ENCODE peak calls at places on chromosomes 7 and 10, in six cellular contexts. One of them, this sample, is unnamed.

GRCh38 chr10:44897049-44897448 is 14.1 kb upstream of the TMEM72 start:
- DNase-seq in osteocyte: no peak
- DNase-seq in cardiac fibroblast: no peak
- DNase-seq in RWPE1: no peak
- DNase-seq in lower lobe of right lung: no peak
- DNase-seq in adrenal gland: no peak
- DNase-seq in this sample: no peak

GRCh38 chr10:34960983-34961382 is 129.2 kb downstream of the CUL2 start:
- DNase-seq in osteocyte: no peak
- DNase-seq in cardiac fibroblast: peak; percentile 34
- DNase-seq in RWPE1: no peak
- DNase-seq in lower lobe of right lung: no peak
- DNase-seq in adrenal gland: no peak
- DNase-seq in this sample: no peak

GRCh38 chr10:46028584-46029570 is 1.5 kb downstream of the NCOA4 start:
- DNase-seq in osteocyte: no peak
- DNase-seq in cardiac fibroblast: peak; percentile 80
- DNase-seq in RWPE1: peak; percentile 62
- DNase-seq in lower lobe of right lung: no peak
- DNase-seq in adrenal gland: peak; percentile 38
- DNase-seq in this sample: no peak

GRCh38 chr7:127907638-127908040 is 123.6 kb downstream of the LRRC4 start:
- DNase-seq in osteocyte: no peak
- DNase-seq in cardiac fibroblast: peak; percentile 62
- DNase-seq in RWPE1: no peak
- DNase-seq in lower lobe of right lung: no peak
- DNase-seq in adrenal gland: no peak
- DNase-seq in this sample: no peak

GRCh38 chr10:93921338-93921737 is 27.6 kb downstream of the SLC35G1 start:
- DNase-seq in osteocyte: no peak
- DNase-seq in cardiac fibroblast: peak; percentile 4
- DNase-seq in RWPE1: no peak
- DNase-seq in lower lobe of right lung: no peak
- DNase-seq in adrenal gland: peak; percentile 30
- DNase-seq in this sample: no peak

GRCh38 chr7:107122483-107122882 is 46.3 kb upstream of the HBP1 start:
- DNase-seq in osteocyte: no peak
- DNase-seq in cardiac fibroblast: peak; percentile 17
- DNase-seq in RWPE1: no peak
- DNase-seq in lower lobe of right lung: no peak
- DNase-seq in adrenal gland: no peak
- DNase-seq in this sample: no peak

GRCh38 chr10:126240483-126240882 is 147.8 kb downstream of the ADAM12 start:
- DNase-seq in osteocyte: no peak
- DNase-seq in cardiac fibroblast: no peak
- DNase-seq in RWPE1: no peak
- DNase-seq in lower lobe of right lung: no peak
- DNase-seq in adrenal gland: no peak
- DNase-seq in this sample: peak; percentile 45

GRCh38 chr10:22805304-22805703 is 90.9 kb upstream of the PIP4K2A start:
- DNase-seq in osteocyte: no peak
- DNase-seq in cardiac fibroblast: peak; percentile 44
- DNase-seq in RWPE1: no peak
- DNase-seq in lower lobe of right lung: no peak
- DNase-seq in adrenal gland: no peak
- DNase-seq in this sample: no peak

GRCh38 chr7:70696139-70696782 is 435.7 kb upstream of the GALNT17 start:
- DNase-seq in osteocyte: no peak
- DNase-seq in cardiac fibroblast: peak; percentile 38
- DNase-seq in RWPE1: peak; percentile 26
- DNase-seq in lower lobe of right lung: no peak
- DNase-seq in adrenal gland: no peak
- DNase-seq in this sample: no peak

GRCh38 chr7:69245646-69246045 is 352.6 kb upstream of the AUTS2 start:
- DNase-seq in osteocyte: no peak
- DNase-seq in cardiac fibroblast: no peak
- DNase-seq in RWPE1: no peak
- DNase-seq in lower lobe of right lung: no peak
- DNase-seq in adrenal gland: no peak
- DNase-seq in this sample: no peak

GRCh38 chr10:97685395-97685958 is 1.6 kb downstream of the AVPI1 start:
- DNase-seq in osteocyte: no peak
- DNase-seq in cardiac fibroblast: no peak
- DNase-seq in RWPE1: peak; percentile 74
- DNase-seq in lower lobe of right lung: no peak
- DNase-seq in adrenal gland: peak; percentile 61
- DNase-seq in this sample: no peak
- TF ChIP-seq CTCF in osteocyte: peak; percentile 40
- TF ChIP-seq CTCF in cardiac fibroblast: peak; percentile 44
- TF ChIP-seq CTCF in RWPE1: peak; percentile 60
- TF ChIP-seq CTCF in lower lobe of right lung: peak; percentile 43
- TF ChIP-seq CTCF in adrenal gland: peak; percentile 7
- TF ChIP-seq CTCF in this sample: peak; percentile 15

GRCh38 chr7:83053965-83054364 is 108.7 kb downstream of the PCLO start:
- DNase-seq in osteocyte: no peak
- DNase-seq in cardiac fibroblast: no peak
- DNase-seq in RWPE1: no peak
- DNase-seq in lower lobe of right lung: no peak
- DNase-seq in adrenal gland: no peak
- DNase-seq in this sample: no peak
- TF ChIP-seq CTCF in osteocyte: no peak
- TF ChIP-seq CTCF in cardiac fibroblast: no peak
- TF ChIP-seq CTCF in RWPE1: no peak
- TF ChIP-seq CTCF in lower lobe of right lung: no peak
- TF ChIP-seq CTCF in adrenal gland: no peak
- TF ChIP-seq CTCF in this sample: no peak

DNA sequence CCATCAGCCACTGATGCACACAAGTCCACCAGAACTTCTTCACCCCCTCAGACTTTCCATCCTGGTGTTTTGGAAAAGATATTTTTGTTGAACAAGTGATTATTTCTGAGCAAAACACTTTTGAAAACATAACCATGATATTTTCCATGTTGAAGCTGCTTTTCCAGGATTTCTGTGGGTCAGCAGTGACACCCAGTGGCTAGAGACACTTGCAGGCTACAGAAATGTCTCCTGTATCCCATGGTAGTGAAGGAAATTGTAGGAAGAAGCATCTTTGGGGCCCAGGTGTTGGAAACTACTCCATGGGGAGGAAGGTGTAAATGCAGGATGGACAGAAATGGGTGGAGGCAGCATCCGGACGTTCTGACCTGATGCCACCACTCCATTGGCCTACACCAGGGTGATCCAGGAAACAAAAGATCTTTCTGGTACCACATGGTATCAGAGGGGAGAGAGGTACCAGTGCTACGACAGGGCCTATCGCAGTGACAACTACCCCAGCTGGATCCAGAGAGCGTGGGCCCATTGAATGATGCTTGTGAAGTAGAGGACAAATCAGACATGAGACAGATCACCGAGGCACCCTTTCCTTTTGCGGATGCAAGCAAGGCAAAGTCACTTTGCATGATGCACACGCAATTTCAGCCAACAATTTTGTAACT is 111.7 kb upstream of the COBL start:
- DNase-seq in osteocyte: no peak
- DNase-seq in cardiac fibroblast: peak; percentile 19
- DNase-seq in RWPE1: peak; percentile 33
- DNase-seq in lower lobe of right lung: no peak
- DNase-seq in adrenal gland: no peak
- DNase-seq in this sample: no peak
- TF ChIP-seq CTCF in osteocyte: no peak
- TF ChIP-seq CTCF in cardiac fibroblast: no peak
- TF ChIP-seq CTCF in RWPE1: peak; percentile 19
- TF ChIP-seq CTCF in lower lobe of right lung: no peak
- TF ChIP-seq CTCF in adrenal gland: no peak
- TF ChIP-seq CTCF in this sample: no peak

GRCh38 chr10:80690434-80690833 is 152.7 kb downstream of the SH2D4B start:
- DNase-seq in osteocyte: no peak
- DNase-seq in cardiac fibroblast: no peak
- DNase-seq in RWPE1: no peak
- DNase-seq in lower lobe of right lung: no peak
- DNase-seq in adrenal gland: no peak
- DNase-seq in this sample: no peak

GRCh38 chr10:80684217-80684616 is 146.5 kb downstream of the SH2D4B start:
- DNase-seq in osteocyte: no peak
- DNase-seq in cardiac fibroblast: peak; percentile 49
- DNase-seq in RWPE1: peak; percentile 79
- DNase-seq in lower lobe of right lung: no peak
- DNase-seq in adrenal gland: no peak
- DNase-seq in this sample: no peak

GRCh38 chr10:80686734-80687561 is 149.2 kb downstream of the SH2D4B start:
- DNase-seq in osteocyte: peak; percentile 66
- DNase-seq in cardiac fibroblast: no peak
- DNase-seq in RWPE1: no peak
- DNase-seq in lower lobe of right lung: no peak
- DNase-seq in adrenal gland: no peak
- DNase-seq in this sample: no peak

GRCh38 chr10:80681142-80681541 is 143.4 kb downstream of the SH2D4B start:
- DNase-seq in osteocyte: no peak
- DNase-seq in cardiac fibroblast: no peak
- DNase-seq in RWPE1: no peak
- DNase-seq in lower lobe of right lung: no peak
- DNase-seq in adrenal gland: no peak
- DNase-seq in this sample: no peak

DNA sequence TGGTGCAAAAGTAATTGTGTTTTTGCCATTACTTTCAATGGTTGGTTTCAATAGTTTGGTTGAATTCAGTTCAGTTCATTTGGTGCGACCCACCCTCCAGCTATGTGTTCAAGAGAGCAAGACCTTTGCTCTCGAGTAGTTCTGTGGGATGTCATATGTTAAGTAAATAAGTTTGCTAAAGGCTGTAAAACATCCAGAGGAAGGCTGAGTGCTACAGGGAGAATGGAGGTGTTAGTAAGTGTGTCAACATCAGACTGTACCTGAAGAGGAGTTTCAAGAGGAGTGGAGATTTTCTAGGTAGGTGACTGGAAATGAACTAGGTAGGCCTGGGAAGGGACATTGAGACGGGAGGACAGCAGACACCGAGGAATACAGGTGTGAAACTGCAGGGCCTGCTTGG is 147.7 kb downstream of the SH2D4B start:
- DNase-seq in osteocyte: no peak
- DNase-seq in cardiac fibroblast: no peak
- DNase-seq in RWPE1: no peak
- DNase-seq in lower lobe of right lung: no peak
- DNase-seq in adrenal gland: no peak
- DNase-seq in this sample: no peak
- TF ChIP-seq CTCF in osteocyte: no peak
- TF ChIP-seq CTCF in cardiac fibroblast: no peak
- TF ChIP-seq CTCF in RWPE1: no peak
- TF ChIP-seq CTCF in lower lobe of right lung: no peak
- TF ChIP-seq CTCF in adrenal gland: no peak
- TF ChIP-seq CTCF in this sample: no peak

GRCh38 chr7:51224811-51225581 is 91.6 kb downstream of the COBL start:
- DNase-seq in osteocyte: peak; percentile 67
- DNase-seq in cardiac fibroblast: no peak
- DNase-seq in RWPE1: peak; percentile 53
- DNase-seq in lower lobe of right lung: peak; percentile 72
- DNase-seq in adrenal gland: no peak
- DNase-seq in this sample: peak; percentile 47
- TF ChIP-seq CTCF in osteocyte: peak; percentile 8
- TF ChIP-seq CTCF in cardiac fibroblast: peak; percentile 6
- TF ChIP-seq CTCF in RWPE1: no peak
- TF ChIP-seq CTCF in lower lobe of right lung: peak; percentile 35
- TF ChIP-seq CTCF in adrenal gland: no peak
- TF ChIP-seq CTCF in this sample: no peak

GRCh38 chr7:24724451-24725190 is 32.6 kb downstream of the GSDME start:
- DNase-seq in osteocyte: peak; percentile 60
- DNase-seq in cardiac fibroblast: no peak
- DNase-seq in RWPE1: no peak
- DNase-seq in lower lobe of right lung: no peak
- DNase-seq in adrenal gland: peak; percentile 6
- DNase-seq in this sample: no peak

GRCh38 chr7:24720283-24720682 is 37.0 kb downstream of the GSDME start:
- DNase-seq in osteocyte: no peak
- DNase-seq in cardiac fibroblast: no peak
- DNase-seq in RWPE1: no peak
- DNase-seq in lower lobe of right lung: no peak
- DNase-seq in adrenal gland: no peak
- DNase-seq in this sample: no peak

GRCh38 chr7:24721378-24722030 is 35.8 kb downstream of the GSDME start:
- DNase-seq in osteocyte: peak; percentile 68
- DNase-seq in cardiac fibroblast: no peak
- DNase-seq in RWPE1: peak; percentile 62
- DNase-seq in lower lobe of right lung: no peak
- DNase-seq in adrenal gland: no peak
- DNase-seq in this sample: peak; percentile 65

GRCh38 chr7:24723178-24723530 is 34.1 kb downstream of the GSDME start:
- DNase-seq in osteocyte: peak; percentile 57
- DNase-seq in cardiac fibroblast: no peak
- DNase-seq in RWPE1: no peak
- DNase-seq in lower lobe of right lung: no peak
- DNase-seq in adrenal gland: no peak
- DNase-seq in this sample: no peak

GRCh38 chr7:24722386-24723177 is 34.7 kb downstream of the GSDME start:
- DNase-seq in osteocyte: peak; percentile 81
- DNase-seq in cardiac fibroblast: peak; percentile 58
- DNase-seq in RWPE1: no peak
- DNase-seq in lower lobe of right lung: no peak
- DNase-seq in adrenal gland: no peak
- DNase-seq in this sample: peak; percentile 46
- TF ChIP-seq CTCF in osteocyte: peak; percentile 64
- TF ChIP-seq CTCF in cardiac fibroblast: peak; percentile 22
- TF ChIP-seq CTCF in RWPE1: no peak
- TF ChIP-seq CTCF in lower lobe of right lung: no peak
- TF ChIP-seq CTCF in adrenal gland: peak; percentile 11
- TF ChIP-seq CTCF in this sample: no peak

This sample was measured in coronary artery.